ENCODE peak calls at places on chromosomes 13 and 19, in six cellular contexts. Y, X, P, B, V and M are unnamed samples.
A peak's percentile ranks its signal among the peaks of the same experiment; 100 is the strongest.

GRCh38 chr19:4977299-4978174 is 8.6 kb downstream of the KDM4B start:
- DNase-seq in Y (no peak), X (no peak), P (no peak), B (peak; percentile 71), V (peak; percentile 92), M (peak; percentile 93)

GRCh38 chr13:76982051-76982450 is 9.8 kb upstream of the CLN5 start:
- DNase-seq in Y (no peak), X (no peak), P (no peak), B (no peak), V (no peak), M (no peak)

GRCh38 chr13:80345771-80346510 is 5.0 kb upstream of the SPRY2 start:
- DNase-seq in Y (no peak), X (no peak), P (no peak), B (peak; percentile 44), V (no peak), M (no peak)

GRCh38 chr13:71290963-71291937 is 575.8 kb downstream of the DACH1 start:
- DNase-seq in Y (no peak), X (no peak), P (peak; percentile 30), B (no peak), V (peak; percentile 11), M (peak; percentile 62)

GRCh38 chr13:22499919-22500318 is 680.9 kb upstream of the SGCG start:
- DNase-seq in Y (no peak), X (no peak), P (no peak), B (no peak), V (no peak), M (no peak)

GRCh38 chr19:7986321-7987083 is 18.9 kb downstream of the ELAVL1 start:
- DNase-seq in Y (no peak), X (no peak), P (no peak), B (peak; percentile 62), V (peak; percentile 68), M (peak; percentile 72)

GRCh38 chr19:38683393-38684077 is 36.1 kb downstream of the ACTN4 start:
- DNase-seq in Y (peak; percentile 66), X (peak; percentile 64), P (no peak), B (peak; percentile 31), V (peak; percentile 88), M (peak; percentile 84)

GRCh38 chr13:114131581-114132418 is 623 bp downstream of the RASA3 start:
- DNase-seq in Y (no peak), X (no peak), P (no peak), B (no peak), V (peak; percentile 53), M (no peak)

GRCh38 chr19:11894851-11895250 is 7.3 kb downstream of the ZNF69 start:
- DNase-seq in Y (no peak), X (no peak), P (no peak), B (no peak), V (no peak), M (no peak)

GRCh38 chr13:113184568-113185440 is 23.7 kb downstream of the PCID2 start:
- DNase-seq in Y (no peak), X (no peak), P (no peak), B (no peak), V (no peak), M (no peak)

GRCh38 chr13:49690133-49690989 is 925 bp downstream of the EBPL start:
- DNase-seq in Y (no peak), X (no peak), P (no peak), B (no peak), V (peak; percentile 75), M (peak; percentile 84)

GRCh38 chr19:50173144-50173543 is 10.1 kb upstream of the IZUMO2 start:
- DNase-seq in Y (no peak), X (no peak), P (peak; percentile 24), B (no peak), V (no peak), M (no peak)

GRCh38 chr13:22162889-22163288 is 492.0 kb downstream of the FGF9 start:
- DNase-seq in Y (no peak), X (no peak), P (no peak), B (no peak), V (no peak), M (peak; percentile 15)

GRCh38 chr13:21703846-21704245 is 33.0 kb downstream of the FGF9 start:
- DNase-seq in Y (no peak), X (no peak), P (no peak), B (no peak), V (no peak), M (no peak)

GRCh38 chr19:31349160-31349881 is at the start of gene TSHZ3:
- DNase-seq in Y (no peak), X (no peak), P (no peak), B (no peak), V (peak; percentile 92), M (peak; percentile 94)

GRCh38 chr19:35513975-35514809 is 743 bp upstream of the DMKN start:
- DNase-seq in Y (no peak), X (no peak), P (no peak), B (peak; percentile 9), V (peak; percentile 54), M (peak; percentile 40)

GRCh38 chr13:107743523-107743922 is 471.8 kb downstream of the LIG4 start:
- DNase-seq in Y (no peak), X (no peak), P (no peak), B (no peak), V (no peak), M (no peak)

GRCh38 chr13:47327856-47328255 is 431.0 kb upstream of the HTR2A start:
- DNase-seq in Y (no peak), X (no peak), P (no peak), B (no peak), V (peak; percentile 28), M (peak; percentile 11)

GRCh38 chr19:28615966-28616365 is 597.0 kb downstream of the UQCRFS1 start:
- DNase-seq in Y (no peak), X (no peak), P (no peak), B (no peak), V (no peak), M (no peak)

GRCh38 chr19:39388657-39389056 is 2.2 kb downstream of the PAF1 start:
- DNase-seq in Y (no peak), X (no peak), P (no peak), B (no peak), V (no peak), M (no peak)

GRCh38 chr19:35932291-35932936 is 3.8 kb upstream of the LRFN3 start:
- DNase-seq in Y (no peak), X (no peak), P (no peak), B (no peak), V (no peak), M (no peak)

GRCh38 chr19:41376998-41377365 is 649 bp downstream of the TMEM91 start:
- DNase-seq in Y (no peak), X (no peak), P (no peak), B (no peak), V (no peak), M (no peak)

GRCh38 chr19:58170860-58171259 is 12.0 kb upstream of the ZNF274 start:
- DNase-seq in Y (no peak), X (no peak), P (no peak), B (no peak), V (peak; percentile 17), M (peak; percentile 14)

GRCh38 chr19:29812080-29812880 is 489 bp downstream of the CCNE1 start:
- DNase-seq in Y (no peak), X (no peak), P (no peak), B (no peak), V (no peak), M (no peak)